ENCODE peak calls at places on chromosomes 5 and 9, in ten cellular contexts. N, E, A, K, R, P, O, F, D and M are unnamed samples.

GRCh38 chr5:172417983-172418630 is 36.2 kb downstream of the SH3PXD2B start:
- DNase-seq in N (peak; percentile 88), E (no peak), A (peak; percentile 97), K (no peak), R (peak; percentile 95), P (peak; percentile 90), O (peak; percentile 71), F (peak; percentile 12), D (peak; percentile 94), M (peak; percentile 93)

GRCh38 chr5:59744531-59744992 is 149.0 kb downstream of the PDE4D start:
- DNase-seq in N (no peak), E (no peak), A (no peak), K (no peak), R (peak; percentile 25), P (no peak), O (no peak), F (no peak), D (no peak), M (peak; percentile 98)

GRCh38 chr9:108784998-108785397 is 70.8 kb downstream of the ACTL7B start:
- DNase-seq in N (no peak), E (no peak), A (peak; percentile 75), K (no peak), R (no peak), P (no peak), O (no peak), F (no peak), D (no peak), M (peak; percentile 55)

GRCh38 chr9:101508203-101508602 is 25.4 kb upstream of the RNF20 start:
- DNase-seq in N (no peak), E (no peak), A (no peak), K (no peak), R (peak; percentile 51), P (no peak), O (no peak), F (no peak), D (no peak), M (peak; percentile 85)

GRCh38 chr5:140372971-140373487 is 13.0 kb downstream of the SLC4A9 start:
- DNase-seq in N (peak; percentile 73), E (peak; percentile 43), A (peak; percentile 73), K (peak; percentile 86), R (peak; percentile 69), P (peak; percentile 80), O (peak; percentile 90), F (peak; percentile 79), D (peak; percentile 59), M (peak; percentile 67)

GRCh38 chr5:1503301-1504243 is 20.2 kb downstream of the LPCAT1 start:
- DNase-seq in N (peak; percentile 87), E (no peak), A (peak; percentile 74), K (no peak), R (peak; percentile 28), P (no peak), O (no peak), F (peak; percentile 95), D (peak; percentile 62), M (no peak)

GRCh38 chr5:96374653-96375052 is 58.4 kb downstream of the PCSK1 start:
- DNase-seq in N (no peak), E (no peak), A (no peak), K (no peak), R (no peak), P (no peak), O (no peak), F (no peak), D (no peak), M (no peak)

GRCh38 chr9:447230-448025 is 232.8 kb downstream of the DOCK8 start:
- DNase-seq in N (no peak), E (no peak), A (no peak), K (no peak), R (peak; percentile 8), P (peak; percentile 74), O (no peak), F (no peak), D (no peak), M (peak; percentile 97)

GRCh38 chr5:132813599-132814440 is 718 bp downstream of the SOWAHA start:
- DNase-seq in N (no peak), E (no peak), A (no peak), K (peak; percentile 74), R (no peak), P (peak; percentile 65), O (peak; percentile 40), F (peak; percentile 74), D (no peak), M (no peak)

GRCh38 chr5:120473332-120473731 is 9.2 kb downstream of the PRR16 start:
- DNase-seq in N (no peak), E (no peak), A (no peak), K (no peak), R (no peak), P (no peak), O (no peak), F (no peak), D (no peak), M (no peak)

GRCh38 chr9:82021198-82021597 is 32.6 kb downstream of the SPATA31D1 start:
- DNase-seq in N (no peak), E (no peak), A (peak; percentile 21), K (no peak), R (peak; percentile 98), P (peak; percentile 24), O (no peak), F (no peak), D (no peak), M (peak; percentile 99)

GRCh38 chr9:77019810-77020437 is 469 bp downstream of the FOXB2 start:
- DNase-seq in N (no peak), E (no peak), A (no peak), K (peak; percentile 27), R (no peak), P (no peak), O (no peak), F (no peak), D (no peak), M (no peak)

GRCh38 chr5:42526179-42526578 is 102.9 kb downstream of the GHR start:
- DNase-seq in N (no peak), E (no peak), A (no peak), K (no peak), R (no peak), P (no peak), O (no peak), F (no peak), D (no peak), M (no peak)

GRCh38 chr5:14032944-14033343 is 88.5 kb upstream of the DNAH5 start:
- DNase-seq in N (no peak), E (no peak), A (no peak), K (no peak), R (peak; percentile 33), P (no peak), O (peak; percentile 13), F (no peak), D (no peak), M (peak; percentile 28)

GRCh38 chr9:18888241-18888794 is 144.7 kb downstream of the SAXO1 start:
- DNase-seq in N (no peak), E (no peak), A (no peak), K (no peak), R (peak; percentile 21), P (no peak), O (no peak), F (no peak), D (no peak), M (no peak)

GRCh38 chr5:150398432-150399157 is 14.1 kb downstream of the CD74 start:
- DNase-seq in N (peak; percentile 44), E (no peak), A (no peak), K (no peak), R (no peak), P (no peak), O (no peak), F (peak; percentile 86), D (no peak), M (no peak)
- TF ChIP-seq CTCF in N (no peak), E (no peak), A (peak; percentile 10), K (no peak), R (peak; percentile 20), P (no peak), O (peak; percentile 22), F (peak; percentile 65), D (no peak), M (peak; percentile 21)

GRCh38 chr5:32406650-32407049 is 37.9 kb downstream of the ZFR start:
- DNase-seq in N (no peak), E (no peak), A (no peak), K (no peak), R (no peak), P (no peak), O (no peak), F (no peak), D (no peak), M (no peak)
- H3K36me3 ChIP-seq in N (peaks cover 96% of the 10 kb centered on the region), E (peaks cover 62% of the 10 kb centered on the region), A (peaks cover 52% of the 10 kb centered on the region), K (peaks cover 47% of the 10 kb centered on the region), R (peaks cover 45% of the 10 kb centered on the region), P (no peaks in the 10 kb centered on the region), O (peaks cover 91% of the 10 kb centered on the region), F (peaks cover 100% of the 10 kb centered on the region), D (peaks cover 24% of the 10 kb centered on the region), M (peaks cover 14% of the 10 kb centered on the region)

GRCh38 chr5:116137544-116138378 is 52.9 kb downstream of the COMMD10 start:
- DNase-seq in N (no peak), E (peak; percentile 15), A (no peak), K (peak; percentile 69), R (peak; percentile 62), P (peak; percentile 77), O (peak; percentile 70), F (no peak), D (no peak), M (peak; percentile 50)

GRCh38 chr5:116145416-116145815 is 60.6 kb downstream of the COMMD10 start:
- DNase-seq in N (no peak), E (no peak), A (no peak), K (no peak), R (no peak), P (no peak), O (no peak), F (no peak), D (no peak), M (no peak)

GRCh38 chr5:116144103-116144502 is 59.3 kb downstream of the COMMD10 start:
- DNase-seq in N (no peak), E (no peak), A (no peak), K (no peak), R (peak; percentile 50), P (no peak), O (no peak), F (no peak), D (no peak), M (peak; percentile 53)

DNA sequence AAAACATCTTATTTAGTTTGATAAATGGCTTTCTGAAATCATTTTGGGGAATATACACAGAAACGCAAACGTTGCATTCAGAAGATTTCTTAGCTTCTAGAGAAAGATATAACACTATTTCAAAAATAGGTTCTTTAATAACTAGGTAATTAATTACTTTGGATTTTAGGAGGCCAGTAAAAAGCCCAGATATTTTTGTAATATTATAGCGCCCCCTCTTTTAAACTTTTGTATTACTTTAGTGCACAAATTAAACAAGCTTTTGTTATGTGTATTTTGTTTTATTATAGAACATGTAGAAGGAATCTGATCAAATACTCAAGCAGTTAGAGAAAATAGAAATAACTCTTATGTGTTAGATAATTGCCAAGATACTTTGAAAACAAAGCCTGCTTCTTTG is 57.7 kb downstream of the COMMD10 start:
- DNase-seq in N (no peak), E (no peak), A (no peak), K (no peak), R (no peak), P (no peak), O (no peak), F (no peak), D (no peak), M (no peak)
- TF ChIP-seq CTCF in N (no peak), E (no peak), A (no peak), K (peak; percentile 40), R (peak; percentile 7), P (no peak), O (no peak), F (no peak), D (no peak), M (no peak)

DNA sequence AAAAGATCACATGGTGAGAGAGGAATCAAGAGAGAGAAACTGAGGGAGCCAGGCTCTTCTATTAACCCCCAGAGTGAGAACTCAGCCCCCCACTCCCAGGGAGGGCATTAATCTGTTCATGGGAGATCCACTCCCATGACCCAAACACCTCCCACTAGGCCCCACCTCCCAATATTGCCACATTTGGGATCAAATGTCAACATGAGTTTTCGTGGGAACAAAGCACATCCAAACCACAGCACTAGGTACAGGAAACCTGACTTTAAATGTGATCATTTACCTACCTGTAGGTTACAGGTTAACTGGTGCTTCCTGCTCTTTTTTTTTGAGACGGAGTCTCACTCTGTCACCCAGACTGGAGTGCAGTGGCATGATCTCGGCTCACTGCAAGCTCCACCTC is 16.9 kb downstream of the NNT start:
- DNase-seq in N (no peak), E (no peak), A (no peak), K (no peak), R (no peak), P (no peak), O (no peak), F (no peak), D (no peak), M (no peak)
- H3K36me3 ChIP-seq in N (peaks cover 32% of the 10 kb centered on the region), E (peaks cover 19% of the 10 kb centered on the region), A (peaks cover 18% of the 10 kb centered on the region), K (no peaks in the 10 kb centered on the region), R (peaks cover 10% of the 10 kb centered on the region), P (no peaks in the 10 kb centered on the region), O (peaks cover 17% of the 10 kb centered on the region), F (peaks cover 79% of the 10 kb centered on the region), D (peaks cover 3% of the 10 kb centered on the region), M (peaks cover 1% of the 10 kb centered on the region)